ENCODE peak calls at places on chromosomes 13 and 19, in four cellular contexts. One of them, this sample, is unnamed.

GRCh38 chr13:40206241-40207109 is 460.0 kb downstream of the FOXO1 start:
- DNase-seq in foreskin fibroblast: peak
- DNase-seq in stimulated activated CD4-positive, alpha-beta T cell treated with anti-CD3 and anti-CD28 coated beads, Interleukin-2, amount 100 ng/mL, for 48 hours: peak
- DNase-seq in T-helper 2 cell: peak
- DNase-seq in this sample: peak

GRCh38 chr13:108700421-108701170 is 71.2 kb downstream of the MYO16 start:
- DNase-seq in T-helper 2 cell: no peak
- DNase-seq in stimulated activated CD4-positive, alpha-beta T cell treated with anti-CD3 and anti-CD28 coated beads, Interleukin-2, amount 100 ng/mL, for 48 hours: no peak
- DNase-seq in foreskin fibroblast: peak
- DNase-seq in this sample: no peak

GRCh38 chr19:4501691-4502090 is 16.6 kb downstream of the PLIN4 start:
- DNase-seq in T-helper 2 cell: no peak
- DNase-seq in stimulated activated CD4-positive, alpha-beta T cell treated with anti-CD3 and anti-CD28 coated beads, Interleukin-2, amount 100 ng/mL, for 48 hours: no peak
- DNase-seq in foreskin fibroblast: no peak
- DNase-seq in this sample: no peak

GRCh38 chr19:39426170-39426569 is 9.6 kb downstream of the RPS16 start:
- DNase-seq in stimulated activated CD4-positive, alpha-beta T cell treated with anti-CD3 and anti-CD28 coated beads, Interleukin-2, amount 100 ng/mL, for 48 hours: no peak
- DNase-seq in T-helper 2 cell: no peak
- DNase-seq in foreskin fibroblast: no peak
- DNase-seq in this sample: no peak

GRCh38 chr13:33686772-33687480 is 131.0 kb upstream of the RFC3 start:
- DNase-seq in stimulated activated CD4-positive, alpha-beta T cell treated with anti-CD3 and anti-CD28 coated beads, Interleukin-2, amount 100 ng/mL, for 48 hours: no peak
- DNase-seq in foreskin fibroblast: no peak
- DNase-seq in T-helper 2 cell: no peak
- DNase-seq in this sample: no peak

GRCh38 chr13:109610517-109610916 is 175.9 kb downstream of the IRS2 start:
- DNase-seq in stimulated activated CD4-positive, alpha-beta T cell treated with anti-CD3 and anti-CD28 coated beads, Interleukin-2, amount 100 ng/mL, for 48 hours: peak
- DNase-seq in foreskin fibroblast: no peak
- DNase-seq in T-helper 2 cell: no peak
- DNase-seq in this sample: no peak

GRCh38 chr13:19685034-19685433 is 51.6 kb downstream of the MPHOSPH8 start:
- DNase-seq in stimulated activated CD4-positive, alpha-beta T cell treated with anti-CD3 and anti-CD28 coated beads, Interleukin-2, amount 100 ng/mL, for 48 hours: no peak
- DNase-seq in foreskin fibroblast: no peak
- DNase-seq in T-helper 2 cell: no peak
- DNase-seq in this sample: no peak

GRCh38 chr13:101298517-101298916 is 117.8 kb downstream of the NALCN start:
- DNase-seq in foreskin fibroblast: no peak
- DNase-seq in stimulated activated CD4-positive, alpha-beta T cell treated with anti-CD3 and anti-CD28 coated beads, Interleukin-2, amount 100 ng/mL, for 48 hours: no peak
- DNase-seq in T-helper 2 cell: no peak
- DNase-seq in this sample: no peak

GRCh38 chr13:19845758-19846157 is 17.7 kb downstream of the ZMYM5 start:
- DNase-seq in T-helper 2 cell: no peak
- DNase-seq in foreskin fibroblast: peak
- DNase-seq in stimulated activated CD4-positive, alpha-beta T cell treated with anti-CD3 and anti-CD28 coated beads, Interleukin-2, amount 100 ng/mL, for 48 hours: no peak
- DNase-seq in this sample: no peak

GRCh38 chr19:38735257-38735686 is 9.0 kb downstream of the CAPN12 start:
- DNase-seq in foreskin fibroblast: no peak
- DNase-seq in T-helper 2 cell: peak
- DNase-seq in stimulated activated CD4-positive, alpha-beta T cell treated with anti-CD3 and anti-CD28 coated beads, Interleukin-2, amount 100 ng/mL, for 48 hours: no peak
- DNase-seq in this sample: peak

GRCh38 chr19:38183227-38183914 is 40.7 kb downstream of the DPF1 start:
- DNase-seq in stimulated activated CD4-positive, alpha-beta T cell treated with anti-CD3 and anti-CD28 coated beads, Interleukin-2, amount 100 ng/mL, for 48 hours: no peak
- DNase-seq in T-helper 2 cell: no peak
- DNase-seq in foreskin fibroblast: peak
- DNase-seq in this sample: no peak

GRCh38 chr13:37058801-37059135 is 720 bp downstream of the SUPT20H start:
- DNase-seq in foreskin fibroblast: no peak
- DNase-seq in stimulated activated CD4-positive, alpha-beta T cell treated with anti-CD3 and anti-CD28 coated beads, Interleukin-2, amount 100 ng/mL, for 48 hours: peak
- DNase-seq in T-helper 2 cell: no peak
- DNase-seq in this sample: peak

GRCh38 chr19:34999498-35000337 is at the start of gene GRAMD1A:
- DNase-seq in stimulated activated CD4-positive, alpha-beta T cell treated with anti-CD3 and anti-CD28 coated beads, Interleukin-2, amount 100 ng/mL, for 48 hours: peak
- DNase-seq in foreskin fibroblast: peak
- DNase-seq in T-helper 2 cell: peak
- DNase-seq in this sample: peak